ENCODE peak calls at places on chromosomes 2 and 18, in four cellular contexts. S, M, I and Y are unnamed samples.
A peak's percentile ranks its signal among the peaks of the same experiment; 100 is the strongest.

GRCh38 chr2:167404896-167405295 is 516.6 kb downstream of the XIRP2 start:
- DNase-seq in S (no peak), M (no peak), I (no peak), Y (no peak)

GRCh38 chr2:63488118-63488713 is 100.1 kb downstream of the WDPCP start:
- DNase-seq in S (peak; percentile 15), M (peak; percentile 9), I (peak; percentile 21), Y (no peak)

GRCh38 chr2:144578099-144578498 is 58.2 kb upstream of the ZEB2 start:
- DNase-seq in S (no peak), M (no peak), I (no peak), Y (no peak)

GRCh38 chr2:25618676-25619075 is 54.7 kb downstream of the DTNB start:
- DNase-seq in S (peak; percentile 53), M (no peak), I (peak; percentile 84), Y (peak; percentile 75)

GRCh38 chr18:50468802-50469201 is 91.1 kb upstream of the MAPK4 start:
- DNase-seq in S (no peak), M (no peak), I (no peak), Y (no peak)

GRCh38 chr2:225056330-225057073 is 14.2 kb upstream of the DOCK10 start:
- DNase-seq in S (no peak), M (no peak), I (no peak), Y (no peak)

GRCh38 chr2:196234672-196235071 is 63.3 kb upstream of the STK17B start:
- DNase-seq in S (no peak), M (no peak), I (no peak), Y (no peak)

GRCh38 chr2:19408592-19408991 is 50.2 kb upstream of the OSR1 start:
- DNase-seq in S (no peak), M (no peak), I (peak; percentile 24), Y (no peak)

GRCh38 chr18:11040823-11041712 is 108.3 kb downstream of the PIEZO2 start:
- DNase-seq in S (peak; percentile 22), M (peak; percentile 43), I (peak; percentile 94), Y (peak; percentile 17)

GRCh38 chr2:27509326-27509725 is 12.7 kb downstream of the GCKR start:
- DNase-seq in S (no peak), M (no peak), I (no peak), Y (no peak)

GRCh38 chr2:218569038-218569431 is 396 bp downstream of the CNOT9 start:
- DNase-seq in S (peak; percentile 23), M (no peak), I (peak; percentile 73), Y (no peak)

GRCh38 chr2:44051948-44052347 is 56.2 kb upstream of the LRPPRC start:
- DNase-seq in S (no peak), M (no peak), I (no peak), Y (no peak)

GRCh38 chr2:152542344-152542994 is 174.8 kb downstream of the PRPF40A start:
- DNase-seq in S (no peak), M (no peak), I (peak; percentile 40), Y (no peak)

GRCh38 chr18:30730915-30731314 is 311.6 kb downstream of the DSC3 start:
- DNase-seq in S (no peak), M (no peak), I (no peak), Y (no peak)

GRCh38 chr2:99879481-99879880 is 262.9 kb downstream of the AFF3 start:
- DNase-seq in S (no peak), M (no peak), I (no peak), Y (peak; percentile 50)

GRCh38 chr2:121408641-121409040 is 122.0 kb upstream of the RNU4ATAC start:
- DNase-seq in S (no peak), M (no peak), I (no peak), Y (no peak)

GRCh38 chr2:191234456-191234855 is 10.7 kb upstream of the MYO1B start:
- DNase-seq in S (no peak), M (no peak), I (no peak), Y (no peak)

GRCh38 chr2:44358498-44358897 is 2.8 kb downstream of the PREPL start:
- DNase-seq in S (no peak), M (no peak), I (no peak), Y (no peak)

GRCh38 chr18:60259052-60259681 is 113.4 kb downstream of the MC4R start:
- DNase-seq in S (no peak), M (no peak), I (no peak), Y (peak; percentile 2)

GRCh38 chr2:240391111-240392051 is 44.1 kb upstream of the GPC1 start:
- DNase-seq in S (no peak), M (no peak), I (no peak), Y (no peak)

GRCh38 chr2:239328306-239329191 is 72.3 kb downstream of the HDAC4 start:
- DNase-seq in S (no peak), M (no peak), I (no peak), Y (no peak)

GRCh38 chr2:129911363-129912065 is 68.0 kb upstream of the RAB6C start:
- DNase-seq in S (no peak), M (no peak), I (no peak), Y (no peak)

GRCh38 chr2:23423873-23424680 is 39.1 kb downstream of the KLHL29 start:
- DNase-seq in S (no peak), M (no peak), I (no peak), Y (no peak)

GRCh38 chr2:30931841-30932407 is 124.7 kb upstream of the CAPN13 start:
- DNase-seq in S (no peak), M (peak; percentile 60), I (no peak), Y (no peak)

GRCh38 chr2:70596293-70596692 is 42.7 kb upstream of the TGFA start:
- DNase-seq in S (peak; percentile 71), M (no peak), I (no peak), Y (no peak)

GRCh38 chr2:186891219-186891621 is 42.2 kb upstream of the ZSWIM2 start:
- DNase-seq in S (peak; percentile 15), M (no peak), I (no peak), Y (no peak)

GRCh38 chr2:28391564-28392296 is 928 bp upstream of the FOSL2 start:
- DNase-seq in S (peak; percentile 65), M (peak; percentile 64), I (peak; percentile 72), Y (peak; percentile 69)

GRCh38 chr18:75551071-75551470 is 123.6 kb upstream of the SMIM21 start:
- DNase-seq in S (no peak), M (no peak), I (no peak), Y (no peak)
- TF ChIP-seq TCF7L2 in S (peak; percentile 34), M (no peak), I (no peak), Y (no peak)

DNA sequence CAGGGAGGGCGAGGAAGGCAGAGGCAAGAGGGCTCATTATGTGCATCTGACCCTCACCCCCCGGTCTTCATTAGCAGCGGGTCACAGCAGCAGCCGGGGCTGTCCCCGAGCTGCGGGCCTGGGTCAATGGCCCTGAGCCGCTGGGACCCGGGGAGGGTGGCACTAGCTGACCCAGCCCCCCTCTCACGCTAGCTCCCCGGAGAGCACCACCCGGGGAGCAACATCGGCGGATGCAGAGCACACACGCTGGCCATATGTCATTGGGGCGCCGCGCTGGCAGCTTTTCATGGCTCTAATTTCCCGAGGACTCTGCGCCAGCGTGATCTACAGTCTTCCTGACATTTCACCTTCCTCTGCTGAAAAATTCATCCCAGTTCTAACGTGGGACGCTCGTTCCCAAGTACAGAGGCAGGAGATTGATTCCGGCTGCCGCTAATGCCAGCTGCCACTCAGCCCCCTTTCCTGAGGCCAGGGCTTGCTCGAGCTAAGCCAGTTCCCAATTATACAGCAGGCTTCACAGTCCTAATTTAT is 63.7 kb downstream of the EIPR1 start:
- DNase-seq in S (no peak), M (no peak), I (no peak), Y (no peak)
- TF ChIP-seq TCF7L2 in S (no peak), M (no peak), I (no peak), Y (no peak)

GRCh38 chr2:88180594-88181240 is 10.6 kb downstream of the THNSL2 start:
- DNase-seq in S (no peak), M (no peak), I (no peak), Y (no peak)
- TF ChIP-seq TCF7L2 in S (no peak), M (no peak), I (no peak), Y (no peak)

GRCh38 chr2:238260879-238261278 is 21.0 kb upstream of the HES6 start:
- DNase-seq in S (no peak), M (no peak), I (peak; percentile 34), Y (no peak)
- TF ChIP-seq TCF7L2 in S (no peak), M (no peak), I (no peak), Y (no peak)

GRCh38 chr2:109516445-109517117 is 97.2 kb downstream of the SEPTIN10 start:
- DNase-seq in S (peak; percentile 33), M (peak; percentile 74), I (peak; percentile 73), Y (no peak)
- TF ChIP-seq TCF7L2 in S (no peak), M (no peak), I (no peak), Y (no peak)

GRCh38 chr18:56890632-56891031 is 239.5 kb downstream of the WDR7 start:
- DNase-seq in S (no peak), M (no peak), I (peak; percentile 68), Y (peak; percentile 80)
- TF ChIP-seq TCF7L2 in S (no peak), M (no peak), I (no peak), Y (no peak)

GRCh38 chr2:65661980-65662653 is 229.7 kb upstream of the SPRED2 start:
- DNase-seq in S (no peak), M (no peak), I (no peak), Y (no peak)
- TF ChIP-seq TCF7L2 in S (no peak), M (no peak), I (no peak), Y (no peak)

DNA sequence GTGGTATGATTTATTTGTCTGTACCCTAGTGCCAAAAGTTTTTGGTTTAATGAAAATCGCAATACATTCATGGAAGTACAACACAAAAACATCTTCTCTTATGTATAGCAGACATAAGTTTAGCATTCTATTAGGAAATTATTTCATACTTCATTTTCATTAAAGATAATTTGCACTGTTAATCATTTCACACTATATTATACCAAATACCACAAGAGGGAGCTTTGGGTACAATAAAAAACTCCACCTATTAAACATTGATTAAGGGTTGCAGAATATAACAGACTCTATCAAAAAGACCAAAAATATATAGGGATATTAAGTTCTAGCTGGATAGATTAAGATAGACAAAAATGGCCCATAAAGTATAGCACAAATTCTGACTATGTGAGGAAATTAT is 79.0 kb downstream of the SLC66A3 start:
- DNase-seq in S (no peak), M (no peak), I (no peak), Y (no peak)
- TF ChIP-seq TCF7L2 in S (no peak), M (no peak), I (no peak), Y (no peak)

DNA sequence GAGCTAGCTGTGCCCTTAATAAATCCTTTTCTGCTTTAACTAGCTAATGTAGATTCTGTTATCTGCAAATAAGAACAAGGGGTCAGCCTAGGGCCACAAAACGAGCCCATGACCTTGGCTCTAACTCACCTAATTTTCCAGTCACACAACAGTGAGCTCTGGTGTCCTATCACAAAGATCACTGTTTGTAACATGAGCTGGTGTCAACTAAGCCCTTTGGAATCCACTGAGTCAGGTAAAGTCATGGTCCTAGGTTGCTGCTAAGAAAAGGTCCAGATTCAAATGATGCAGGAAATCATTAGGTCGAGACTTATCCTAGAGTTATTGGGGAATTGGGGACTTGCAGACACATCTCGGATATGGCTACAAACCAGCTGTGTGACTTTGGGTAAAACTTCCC is 49.9 kb downstream of the ST8SIA5 start:
- DNase-seq in S (no peak), M (no peak), I (peak; percentile 3), Y (peak; percentile 27)
- TF ChIP-seq TCF7L2 in S (no peak), M (no peak), I (no peak), Y (no peak)

GRCh38 chr2:84631047-84631446 is 114.7 kb downstream of the DNAH6 start:
- DNase-seq in S (peak; percentile 53), M (peak; percentile 19), I (peak; percentile 48), Y (peak; percentile 10)
- TF ChIP-seq TCF7L2 in S (no peak), M (no peak), I (no peak), Y (no peak)